ENCODE peak calls at places on chromosomes 2 and 18, in eight cellular contexts. Y is mammary epithelial cell, I is esophagus squamous epithelium, X is cardiac muscle cell, B is HFF-Myc, K is choroid plexus epithelial cell, S is AG04450, C is NB4. D is an unnamed sample.
A peak's percentile ranks its signal among the peaks of the same experiment; 100 is the strongest.

GRCh38 chr18:45248240-45248903 is 366.9 kb upstream of the SLC14A2 start:
- DNase-seq in Y (no peak), I (no peak), X (peak; percentile 82), B (no peak), K (peak; percentile 82), S (peak; percentile 43), C (no peak), D (peak; percentile 74)

GRCh38 chr2:675982-676646 is 1.1 kb downstream of the TMEM18 start:
- DNase-seq in Y (peak; percentile 88), I (no peak), X (peak; percentile 90), B (peak; percentile 87), K (peak; percentile 96), S (peak; percentile 80), C (peak; percentile 48), D (peak; percentile 68)

GRCh38 chr18:9653390-9653789 is 39.0 kb upstream of the PPP4R1 start:
- DNase-seq in Y (no peak), I (no peak), X (peak; percentile 30), B (no peak), K (peak; percentile 54), S (no peak), C (no peak), D (no peak)

GRCh38 chr18:58559427-58560186 is 69.3 kb downstream of the ALPK2 start:
- DNase-seq in Y (no peak), I (no peak), X (no peak), B (no peak), K (peak; percentile 44), S (no peak), C (no peak), D (no peak)

GRCh38 chr18:54389143-54389505 is 31.4 kb downstream of the C18orf54 start:
- DNase-seq in Y (no peak), I (no peak), X (peak; percentile 5), B (no peak), K (no peak), S (no peak), C (no peak), D (no peak)

GRCh38 chr2:75142081-75142480 is 57.2 kb downstream of the TACR1 start:
- DNase-seq in Y (no peak), I (no peak), X (peak; percentile 94), B (no peak), K (no peak), S (no peak), C (no peak), D (peak; percentile 18)

GRCh38 chr2:105883911-105884694 is 139.4 kb downstream of the NCK2 start:
- DNase-seq in Y (no peak), I (no peak), X (no peak), B (no peak), K (no peak), S (no peak), C (no peak), D (no peak)

GRCh38 chr18:3593904-3594759 is 144.2 kb downstream of the TGIF1 start:
- DNase-seq in Y (peak; percentile 87), I (peak; percentile 46), X (peak; percentile 99), B (peak; percentile 93), K (peak; percentile 99), S (peak; percentile 96), C (peak; percentile 86), D (peak; percentile 94)

GRCh38 chr2:191436368-191437055 is 191.3 kb downstream of the MYO1B start:
- DNase-seq in Y (no peak), I (no peak), X (no peak), B (no peak), K (peak; percentile 17), S (no peak), C (peak; percentile 78), D (no peak)

GRCh38 chr18:49944681-49945080 is 131.3 kb upstream of the ACAA2 start:
- DNase-seq in Y (no peak), I (no peak), X (peak; percentile 21), B (no peak), K (peak; percentile 31), S (no peak), C (peak; percentile 15), D (no peak)

GRCh38 chr2:6826081-6826913 is 39.4 kb downstream of the CMPK2 start:
- DNase-seq in Y (peak; percentile 53), I (no peak), X (peak; percentile 75), B (peak; percentile 37), K (peak; percentile 85), S (no peak), C (peak; percentile 95), D (no peak)

GRCh38 chr2:113676651-113677050 is 49.6 kb downstream of the RABL2A start:
- DNase-seq in Y (no peak), I (no peak), X (no peak), B (no peak), K (no peak), S (no peak), C (no peak), D (no peak)

GRCh38 chr2:205188516-205189138 is 493.7 kb upstream of the NRP2 start:
- DNase-seq in Y (no peak), I (no peak), X (peak; percentile 96), B (peak; percentile 44), K (peak; percentile 95), S (peak; percentile 72), C (no peak), D (peak; percentile 60)

GRCh38 chr18:10490401-10491289 is 35.2 kb upstream of the NAPG start:
- DNase-seq in Y (no peak), I (no peak), X (no peak), B (no peak), K (no peak), S (no peak), C (peak; percentile 81), D (no peak)

GRCh38 chr2:222903234-222904220 is 42.7 kb downstream of the ACSL3 start:
- DNase-seq in Y (peak; percentile 37), I (peak; percentile 1), X (peak; percentile 79), B (no peak), K (peak; percentile 84), S (no peak), C (peak; percentile 69), D (no peak)

GRCh38 chr2:66578067-66578852 is 143.3 kb downstream of the MEIS1 start:
- DNase-seq in Y (no peak), I (no peak), X (no peak), B (no peak), K (peak; percentile 28), S (no peak), C (no peak), D (no peak)
- TF ChIP-seq CTCF in Y (no peak), I (no peak), X (no peak), B (no peak), K (no peak), S (no peak), C (no peak), D (no peak)

DNA sequence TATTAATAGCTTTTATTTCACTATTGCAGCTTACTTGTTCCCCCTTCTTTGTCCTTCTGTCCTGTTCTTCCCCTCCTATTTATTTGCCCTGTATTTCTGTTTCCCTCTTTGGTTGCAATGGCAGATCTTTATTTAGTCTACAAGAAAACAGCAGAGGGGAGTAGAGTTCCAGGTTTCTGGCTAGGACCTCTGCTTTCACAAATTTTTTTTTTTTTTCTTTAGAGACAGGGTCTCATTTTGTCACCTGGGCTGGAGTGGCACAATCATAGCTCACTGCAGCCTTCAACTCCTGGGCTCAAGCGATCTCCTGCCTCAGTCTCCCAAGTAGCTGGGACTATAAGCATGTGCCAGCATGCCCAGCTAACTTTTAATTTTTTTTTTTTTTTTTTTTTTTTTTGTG is 188.1 kb upstream of the SPRED2 start:
- DNase-seq in Y (no peak), I (no peak), X (no peak), B (no peak), K (peak; percentile 45), S (no peak), C (no peak), D (no peak)
- TF ChIP-seq CTCF in Y (no peak), I (no peak), X (no peak), B (peak; percentile 5), K (peak; percentile 54), S (peak; percentile 25), C (no peak), D (peak; percentile 23)

DNA sequence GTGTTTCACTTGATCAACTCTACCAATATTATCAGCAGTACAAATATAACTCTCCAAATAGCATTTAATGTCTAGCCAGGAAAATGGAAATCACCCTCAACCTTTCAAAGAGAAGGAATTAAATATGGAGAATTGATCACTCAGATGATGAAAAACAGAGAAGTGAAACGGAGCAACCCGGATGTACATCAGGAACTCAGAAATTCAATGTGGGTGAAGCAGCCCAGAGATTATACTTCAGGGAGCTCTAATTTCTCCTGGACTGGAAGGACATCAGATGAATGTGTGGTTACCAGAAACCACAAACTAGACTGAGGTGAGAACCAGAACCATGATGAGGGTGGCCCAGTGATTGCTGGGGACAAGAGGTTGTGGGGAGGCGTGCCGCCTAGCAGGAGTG is 35.5 kb upstream of the COBLL1 start:
- DNase-seq in Y (no peak), I (no peak), X (no peak), B (no peak), K (no peak), S (no peak), C (no peak), D (no peak)
- TF ChIP-seq CTCF in Y (no peak), I (no peak), X (no peak), B (no peak), K (no peak), S (no peak), C (no peak), D (no peak)

GRCh38 chr2:80852079-80852807 is 547.7 kb upstream of the LRRTM1 start:
- DNase-seq in Y (no peak), I (no peak), X (no peak), B (no peak), K (no peak), S (no peak), C (no peak), D (no peak)

GRCh38 chr2:80854831-80855230 is 550.3 kb upstream of the LRRTM1 start:
- DNase-seq in Y (no peak), I (no peak), X (no peak), B (no peak), K (no peak), S (no peak), C (no peak), D (no peak)

GRCh38 chr2:80856227-80856626 is 551.7 kb upstream of the LRRTM1 start:
- DNase-seq in Y (no peak), I (no peak), X (no peak), B (no peak), K (no peak), S (no peak), C (no peak), D (no peak)

DNA sequence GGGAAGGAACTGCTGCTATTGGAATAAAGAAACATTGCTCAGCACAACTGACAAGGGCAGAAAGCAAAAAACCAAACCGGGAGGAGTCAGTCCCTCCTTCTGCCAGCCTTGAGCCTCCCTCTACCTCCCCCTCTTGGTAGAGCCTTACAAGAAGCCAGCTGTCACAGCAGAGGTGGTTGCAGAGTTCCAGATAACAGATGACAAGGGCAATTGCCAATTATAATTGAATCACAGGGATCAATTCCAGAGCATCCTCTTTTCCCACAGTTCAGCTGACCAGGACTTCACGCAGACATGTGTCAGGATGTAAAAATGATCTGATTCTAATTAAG is 548.2 kb upstream of the LRRTM1 start:
- DNase-seq in Y (no peak), I (no peak), X (no peak), B (no peak), K (no peak), S (no peak), C (peak; percentile 8), D (no peak)
- TF ChIP-seq CTCF in Y (no peak), I (no peak), X (no peak), B (no peak), K (no peak), S (no peak), C (no peak), D (no peak)